ENCODE peak calls at places on chromosomes 12 and 14, in six cellular contexts. Q, X, V, O, S and I are unnamed samples.

GRCh38 chr14:61488417-61488816 is 167.0 kb downstream of the PRKCH start:
- DNase-seq in Q (no peak), X (no peak), V (no peak), O (no peak), S (no peak), I (no peak)

GRCh38 chr12:2876431-2877046 is 435 bp downstream of the FOXM1 start:
- DNase-seq in Q (no peak), X (peak; percentile 54), V (peak; percentile 60), O (peak; percentile 21), S (no peak), I (no peak)

GRCh38 chr12:116138380-116138779 is 139.1 kb downstream of the MED13L start:
- DNase-seq in Q (no peak), X (no peak), V (no peak), O (no peak), S (no peak), I (no peak)

GRCh38 chr12:102980350-102980749 is 22.9 kb downstream of the ASCL1 start:
- DNase-seq in Q (no peak), X (no peak), V (no peak), O (no peak), S (no peak), I (no peak)

GRCh38 chr14:90548455-90548854 is 151.6 kb downstream of the CALM1 start:
- DNase-seq in Q (no peak), X (no peak), V (no peak), O (no peak), S (no peak), I (no peak)

GRCh38 chr12:78683031-78683430 is 181.5 kb upstream of the SYT1 start:
- DNase-seq in Q (no peak), X (peak; percentile 17), V (no peak), O (no peak), S (no peak), I (no peak)

GRCh38 chr12:110929818-110930217 is 9.4 kb upstream of the MYL2 start:
- DNase-seq in Q (no peak), X (no peak), V (no peak), O (no peak), S (no peak), I (no peak)

GRCh38 chr12:38817942-38818341 is 87.4 kb downstream of the CPNE8 start:
- DNase-seq in Q (no peak), X (no peak), V (no peak), O (no peak), S (no peak), I (no peak)

GRCh38 chr14:99794156-99794780 is 1.1 kb downstream of the EML1 start:
- DNase-seq in Q (no peak), X (no peak), V (no peak), O (no peak), S (no peak), I (no peak)

GRCh38 chr12:80648866-80649265 is 58.6 kb upstream of the MYF6 start:
- DNase-seq in Q (no peak), X (peak; percentile 84), V (no peak), O (no peak), S (no peak), I (no peak)

GRCh38 chr12:22938323-22938722 is 313.4 kb downstream of the ETNK1 start:
- DNase-seq in Q (no peak), X (no peak), V (no peak), O (no peak), S (no peak), I (no peak)

GRCh38 chr14:101933209-101933608 is 31.2 kb upstream of the DYNC1H1 start:
- DNase-seq in Q (no peak), X (no peak), V (no peak), O (no peak), S (no peak), I (no peak)

GRCh38 chr12:7117670-7118069 is 8.7 kb upstream of the C1RL start:
- DNase-seq in Q (no peak), X (no peak), V (no peak), O (no peak), S (no peak), I (no peak)